ENCODE peak calls at places on chromosomes 13 and 19, in ten cellular contexts. W is SJSA1; M is fibroblast of pulmonary artery; S is CD8-positive, alpha-beta memory T cell; L is fibroblast of the aortic adventitia; P is prostate gland; Y is tibial nerve; G is Peyer's patch; R is mucosa of descending colon; B is PC-3. U is an unnamed sample.

GRCh38 chr13:40096357-40096911 is 441.0 kb downstream of the COG6 start:
- DNase-seq in W (no peak), M (no peak), S (no peak), L (no peak), P (no peak), Y (no peak), G (peak; percentile 25), R (no peak), B (no peak), U (no peak)

GRCh38 chr19:12782174-12782423 is 6.7 kb upstream of the HOOK2 start:
- DNase-seq in W (no peak), M (no peak), S (no peak), L (no peak), P (peak; percentile 44), Y (no peak), G (no peak), R (no peak), B (no peak), U (no peak)

GRCh38 chr13:62123409-62123808 is 707.8 kb upstream of the PCDH20 start:
- DNase-seq in W (no peak), M (no peak), S (no peak), L (no peak), P (no peak), Y (no peak), G (no peak), R (no peak), B (no peak), U (no peak)

GRCh38 chr19:3335431-3336350 is 30.7 kb upstream of the NFIC start:
- DNase-seq in W (no peak), M (peak; percentile 49), S (no peak), L (peak; percentile 61), P (no peak), Y (no peak), G (no peak), R (peak; percentile 69), B (peak; percentile 20), U (peak; percentile 86)

GRCh38 chr13:81393686-81394085 is 1052.8 kb upstream of the SPRY2 start:
- DNase-seq in W (no peak), M (no peak), S (no peak), L (no peak), P (no peak), Y (no peak), G (no peak), R (no peak), B (no peak), U (no peak)

GRCh38 chr19:15641901-15642491 is 1.3 kb downstream of the CYP4F3 start:
- DNase-seq in W (no peak), M (no peak), S (no peak), L (no peak), P (no peak), Y (no peak), G (peak; percentile 30), R (no peak), B (no peak), U (no peak)

GRCh38 chr13:86976521-86977324 is 694.4 kb upstream of the SLITRK5 start:
- DNase-seq in W (no peak), M (no peak), S (no peak), L (peak; percentile 1), P (no peak), Y (no peak), G (no peak), R (no peak), B (peak; percentile 4), U (peak; percentile 40)

GRCh38 chr13:33487575-33488243 is 202.2 kb upstream of the STARD13 start:
- DNase-seq in W (no peak), M (peak; percentile 65), S (no peak), L (peak; percentile 80), P (no peak), Y (no peak), G (no peak), R (no peak), B (peak; percentile 54), U (peak; percentile 74)

GRCh38 chr13:99422556-99423220 is 78.6 kb upstream of the TM9SF2 start:
- DNase-seq in W (peak; percentile 54), M (no peak), S (no peak), L (no peak), P (no peak), Y (no peak), G (no peak), R (no peak), B (no peak), U (no peak)

GRCh38 chr19:52188822-52189744 is 769 bp upstream of the PPP2R1A start:
- DNase-seq in W (no peak), M (no peak), S (peak; percentile 97), L (no peak), P (peak; percentile 70), Y (no peak), G (no peak), R (peak; percentile 100), B (no peak), U (no peak)

GRCh38 chr19:36113895-36114762 is 546 bp downstream of the POLR2I start:
- DNase-seq in W (no peak), M (peak; percentile 29), S (no peak), L (peak; percentile 31), P (peak; percentile 13), Y (no peak), G (peak; percentile 19), R (peak; percentile 70), B (peak; percentile 25), U (peak; percentile 47)

GRCh38 chr19:45496349-45496953 is 396 bp downstream of the RTN2 start:
- DNase-seq in W (no peak), M (no peak), S (no peak), L (no peak), P (no peak), Y (no peak), G (no peak), R (peak; percentile 81), B (peak; percentile 18), U (no peak)

DNA sequence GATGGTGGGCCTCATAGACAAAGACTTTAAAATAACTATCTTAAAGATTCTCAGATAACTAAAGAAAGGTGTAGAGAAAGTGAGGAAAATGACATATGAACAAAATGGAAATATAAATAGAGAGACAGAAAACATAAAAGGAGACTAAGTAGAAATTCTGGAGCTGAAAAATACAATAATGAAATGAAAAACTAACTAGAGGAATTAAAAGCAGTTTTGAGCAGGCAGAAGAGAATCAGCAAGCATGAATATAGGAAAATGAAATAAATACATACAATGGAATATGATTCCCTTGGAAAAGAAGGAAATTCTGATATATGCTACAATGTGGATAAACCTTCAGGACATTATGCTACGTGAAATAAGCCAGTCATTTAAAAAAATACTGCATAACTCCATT is 3.9 kb downstream of the EEF1AKMT1 start:
- DNase-seq in W (no peak), M (no peak), S (no peak), L (no peak), P (no peak), Y (no peak), G (no peak), R (no peak), B (no peak), U (no peak)
- H3K4me3 ChIP-seq in W (no peak overlapping the region), M (no peak overlapping the region), S (no peak overlapping the region), L (no peak overlapping the region), P (no peak overlapping the region), Y (no peak overlapping the region), G (no peak overlapping the region), R (no peak overlapping the region), B (no peak overlapping the region), U (no peak overlapping the region)

DNA sequence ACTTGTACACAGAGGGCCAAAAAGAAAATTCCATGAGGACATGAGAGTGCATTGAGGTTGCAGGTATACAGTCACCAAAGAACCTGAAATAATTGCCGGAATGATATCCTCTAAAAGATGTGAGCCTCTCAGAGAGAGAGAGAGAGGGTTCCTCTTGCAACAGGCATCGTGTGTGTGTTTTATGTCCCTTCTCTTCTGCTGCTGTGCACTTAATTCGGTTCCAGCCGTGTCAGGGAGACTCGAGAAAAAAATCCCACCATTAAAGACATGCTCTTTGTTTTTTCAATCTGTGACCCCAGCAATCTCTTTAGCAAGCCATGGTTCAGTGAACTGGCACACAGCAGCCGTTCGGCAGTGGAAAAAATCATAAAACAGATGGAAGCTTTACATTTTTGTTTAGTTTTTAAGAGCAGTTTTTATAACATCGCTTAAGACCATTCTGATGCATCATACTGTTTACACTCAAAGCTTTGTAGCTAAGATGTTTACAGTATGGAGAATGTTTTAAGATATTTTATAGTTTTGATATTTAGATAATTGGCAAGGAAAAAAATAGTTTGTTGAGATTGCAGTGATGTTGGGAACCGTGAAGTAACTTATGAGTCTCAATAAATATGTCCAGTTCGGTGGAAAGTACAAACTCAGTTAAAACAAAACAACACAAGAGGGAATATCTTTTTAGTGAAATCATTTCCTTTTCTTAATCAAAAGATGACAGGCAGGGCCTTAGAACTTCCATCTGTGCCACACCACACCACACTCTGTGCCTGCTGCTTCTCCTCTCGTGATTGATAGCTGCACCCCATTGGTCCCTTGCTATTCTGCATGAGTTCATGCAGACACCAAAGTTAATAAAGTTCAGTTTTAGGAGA is 31.2 kb upstream of the ZNF536 start:
- DNase-seq in W (no peak), M (no peak), S (no peak), L (no peak), P (no peak), Y (no peak), G (no peak), R (no peak), B (no peak), U (no peak)
- H3K4me3 ChIP-seq in W (no peak overlapping the region), M (no peak overlapping the region), S (no peak overlapping the region), L (no peak overlapping the region), P (no peak overlapping the region), Y (no peak overlapping the region), G (no peak overlapping the region), R (no peak overlapping the region), B (no peak overlapping the region), U (no peak overlapping the region)

GRCh38 chr19:47321582-47321981 is 10.4 kb upstream of the C5AR2 start:
- DNase-seq in W (no peak), M (no peak), S (no peak), L (no peak), P (no peak), Y (no peak), G (no peak), R (no peak), B (no peak), U (no peak)

GRCh38 chr19:47319923-47320871 is 10.5 kb downstream of the C5AR1 start:
- DNase-seq in W (no peak), M (no peak), S (no peak), L (no peak), P (no peak), Y (no peak), G (no peak), R (no peak), B (no peak), U (no peak)

GRCh38 chr19:47322048-47322447 is 9.9 kb upstream of the C5AR2 start:
- DNase-seq in W (no peak), M (no peak), S (no peak), L (no peak), P (no peak), Y (no peak), G (no peak), R (no peak), B (no peak), U (no peak)

GRCh38 chr19:47324502-47324901 is 7.5 kb upstream of the C5AR2 start:
- DNase-seq in W (no peak), M (no peak), S (no peak), L (no peak), P (no peak), Y (no peak), G (no peak), R (no peak), B (peak; percentile 22), U (no peak)

GRCh38 chr19:47323872-47324271 is 8.1 kb upstream of the C5AR2 start:
- DNase-seq in W (no peak), M (no peak), S (no peak), L (no peak), P (no peak), Y (no peak), G (no peak), R (no peak), B (no peak), U (no peak)
- H3K4me3 ChIP-seq in W (no peak overlapping the region), M (no peak overlapping the region), S (no peak overlapping the region), L (no peak overlapping the region), P (no peak overlapping the region), Y (no peak overlapping the region), G (peak overlapping the region; percentile 4), R (no peak overlapping the region), B (no peak overlapping the region), U (no peak overlapping the region)

GRCh38 chr19:32702010-32702409 is 10.4 kb downstream of the NUDT19 start:
- DNase-seq in W (no peak), M (no peak), S (no peak), L (no peak), P (no peak), Y (no peak), G (no peak), R (no peak), B (no peak), U (no peak)
- H3K4me3 ChIP-seq in W (no peak overlapping the region), M (no peak overlapping the region), S (no peak overlapping the region), L (no peak overlapping the region), P (no peak overlapping the region), Y (no peak overlapping the region), G (no peak overlapping the region), R (no peak overlapping the region), B (no peak overlapping the region), U (no peak overlapping the region)

U was measured in fibroblast of mammary gland.